ENCODE peak calls at places on chromosomes 12 and 14, in nine cellular contexts. One of them, this sample, is unnamed.

GRCh38 chr12:124509676-124510300 is 57.6 kb downstream of the NCOR2 start:
- DNase-seq in A172: no peak
- DNase-seq in posterior vena cava: peak
- DNase-seq in amniotic stem cell: no peak
- DNase-seq in body of pancreas: peak
- DNase-seq in occipital lobe: peak
- DNase-seq in activated B cell treated with CpG ODN at 0.5 μM for 24 hours: no peak
- DNase-seq in PC-3: no peak
- DNase-seq in effector CD4-positive, alpha-beta T cell: no peak
- DNase-seq in this sample: no peak

GRCh38 chr14:91405724-91406435 is 11.7 kb downstream of the CCDC88C start:
- DNase-seq in A172: no peak
- DNase-seq in posterior vena cava: no peak
- DNase-seq in amniotic stem cell: no peak
- DNase-seq in body of pancreas: no peak
- DNase-seq in occipital lobe: no peak
- DNase-seq in activated B cell treated with CpG ODN at 0.5 μM for 24 hours: no peak
- DNase-seq in PC-3: no peak
- DNase-seq in effector CD4-positive, alpha-beta T cell: no peak
- DNase-seq in this sample: no peak

GRCh38 chr12:64633940-64634337 is 23.6 kb downstream of the RASSF3 start:
- DNase-seq in A172: peak
- DNase-seq in posterior vena cava: no peak
- DNase-seq in amniotic stem cell: no peak
- DNase-seq in body of pancreas: peak
- DNase-seq in occipital lobe: no peak
- DNase-seq in activated B cell treated with CpG ODN at 0.5 μM for 24 hours: no peak
- DNase-seq in PC-3: peak
- DNase-seq in effector CD4-positive, alpha-beta T cell: peak
- DNase-seq in this sample: no peak

GRCh38 chr12:6369916-6370575 is 5.3 kb downstream of the SCNN1A start:
- DNase-seq in A172: no peak
- DNase-seq in posterior vena cava: no peak
- DNase-seq in amniotic stem cell: no peak
- DNase-seq in body of pancreas: no peak
- DNase-seq in occipital lobe: no peak
- DNase-seq in activated B cell treated with CpG ODN at 0.5 μM for 24 hours: no peak
- DNase-seq in PC-3: no peak
- DNase-seq in effector CD4-positive, alpha-beta T cell: no peak
- DNase-seq in this sample: no peak

GRCh38 chr12:86574143-86574542 is 318.0 kb upstream of the MGAT4C start:
- DNase-seq in A172: no peak
- DNase-seq in posterior vena cava: no peak
- DNase-seq in amniotic stem cell: no peak
- DNase-seq in body of pancreas: no peak
- DNase-seq in occipital lobe: no peak
- DNase-seq in activated B cell treated with CpG ODN at 0.5 μM for 24 hours: no peak
- DNase-seq in PC-3: no peak
- DNase-seq in effector CD4-positive, alpha-beta T cell: no peak
- DNase-seq in this sample: no peak

GRCh38 chr14:64971452-64971889 is 665 bp downstream of the RAB15 start:
- DNase-seq in A172: no peak
- DNase-seq in posterior vena cava: no peak
- DNase-seq in amniotic stem cell: no peak
- DNase-seq in body of pancreas: no peak
- DNase-seq in occipital lobe: no peak
- DNase-seq in activated B cell treated with CpG ODN at 0.5 μM for 24 hours: no peak
- DNase-seq in PC-3: no peak
- DNase-seq in effector CD4-positive, alpha-beta T cell: no peak
- DNase-seq in this sample: no peak

GRCh38 chr14:97411938-97412612 is 614.9 kb downstream of the VRK1 start:
- DNase-seq in A172: no peak
- DNase-seq in posterior vena cava: no peak
- DNase-seq in amniotic stem cell: no peak
- DNase-seq in body of pancreas: no peak
- DNase-seq in occipital lobe: no peak
- DNase-seq in activated B cell treated with CpG ODN at 0.5 μM for 24 hours: no peak
- DNase-seq in PC-3: no peak
- DNase-seq in effector CD4-positive, alpha-beta T cell: no peak
- DNase-seq in this sample: no peak

GRCh38 chr14:61281186-61281676 is at the start of gene TMEM30B:
- DNase-seq in A172: no peak
- DNase-seq in posterior vena cava: no peak
- DNase-seq in amniotic stem cell: no peak
- DNase-seq in body of pancreas: peak
- DNase-seq in occipital lobe: no peak
- DNase-seq in activated B cell treated with CpG ODN at 0.5 μM for 24 hours: no peak
- DNase-seq in PC-3: peak
- DNase-seq in effector CD4-positive, alpha-beta T cell: peak
- DNase-seq in this sample: no peak

GRCh38 chr12:99213047-99213446 is 434.5 kb upstream of the GARIN6 start:
- DNase-seq in A172: no peak
- DNase-seq in posterior vena cava: no peak
- DNase-seq in amniotic stem cell: no peak
- DNase-seq in body of pancreas: no peak
- DNase-seq in occipital lobe: no peak
- DNase-seq in activated B cell treated with CpG ODN at 0.5 μM for 24 hours: no peak
- DNase-seq in PC-3: no peak
- DNase-seq in effector CD4-positive, alpha-beta T cell: no peak
- DNase-seq in this sample: no peak